ENCODE peak calls at places on chromosomes 3 and 15, in six cellular contexts. V is T-helper 2 cell, B is HEK293T, Q is B cell, N is epithelial cell of proximal tubule, D is cardiac muscle cell. A is an unnamed sample.

GRCh38 chr15:74040115-74040850 is 42.1 kb downstream of the GOLGA6A start:
- DNase-seq in V (no peak), B (no peak), Q (no peak), N (no peak), D (peak; percentile 99), A (no peak)

GRCh38 chr15:73737506-73737905 is 15.6 kb downstream of the INSYN1 start:
- DNase-seq in V (no peak), B (no peak), Q (no peak), N (no peak), D (no peak), A (no peak)

GRCh38 chr15:75695206-75695605 is 17.4 kb downstream of the CSPG4 start:
- DNase-seq in V (no peak), B (no peak), Q (peak; percentile 56), N (no peak), D (no peak), A (no peak)

GRCh38 chr15:101451192-101451799 is 38.2 kb downstream of the PCSK6 start:
- DNase-seq in V (no peak), B (no peak), Q (no peak), N (no peak), D (peak; percentile 95), A (no peak)

GRCh38 chr3:101796076-101796475 is 17.1 kb downstream of the NXPE3 start:
- DNase-seq in V (no peak), B (no peak), Q (no peak), N (no peak), D (no peak), A (no peak)

GRCh38 chr3:14304101-14305045 is 98.0 kb upstream of the SLC6A6 start:
- DNase-seq in V (no peak), B (no peak), Q (peak; percentile 2), N (no peak), D (no peak), A (no peak)

GRCh38 chr3:192001217-192001616 is 540.3 kb downstream of the PYDC2 start:
- DNase-seq in V (no peak), B (no peak), Q (no peak), N (no peak), D (no peak), A (no peak)

GRCh38 chr3:69324362-69325025 is 61.4 kb downstream of the FRMD4B start:
- DNase-seq in V (peak; percentile 61), B (no peak), Q (no peak), N (no peak), D (no peak), A (no peak)

GRCh38 chr3:48519244-48519643 is 15.3 kb upstream of the SHISA5 start:
- DNase-seq in V (no peak), B (no peak), Q (no peak), N (no peak), D (no peak), A (no peak)

GRCh38 chr3:160707187-160707789 is 30.3 kb downstream of the ARL14 start:
- DNase-seq in V (peak; percentile 57), B (peak; percentile 54), Q (no peak), N (no peak), D (peak; percentile 73), A (no peak)

GRCh38 chr3:52480768-52481715 is 14.1 kb upstream of the STAB1 start:
- DNase-seq in V (no peak), B (no peak), Q (no peak), N (no peak), D (no peak), A (no peak)

GRCh38 chr3:181921220-181921619 is 209.5 kb downstream of the SOX2 start:
- DNase-seq in V (no peak), B (no peak), Q (no peak), N (no peak), D (no peak), A (no peak)

GRCh38 chr3:123672429-123673146 is 87.7 kb upstream of the HACD2 start:
- DNase-seq in V (no peak), B (no peak), Q (no peak), N (no peak), D (no peak), A (no peak)

GRCh38 chr3:156332304-156332703 is 211.9 kb downstream of the KCNAB1 start:
- DNase-seq in V (no peak), B (no peak), Q (no peak), N (no peak), D (no peak), A (no peak)

GRCh38 chr3:139868773-139869172 is 66.2 kb upstream of the CLSTN2 start:
- DNase-seq in V (no peak), B (no peak), Q (no peak), N (no peak), D (no peak), A (no peak)

GRCh38 chr3:51400169-51400568 is 9.1 kb downstream of the RBM15B start:
- DNase-seq in V (no peak), B (no peak), Q (no peak), N (no peak), D (no peak), A (no peak)

A was measured in activated T-helper 9 cell treated with anti-CD3 and anti-CD28 coated beads, Interleukin-2, amount 50 U/mL, for 16 hours.